ENCODE peak calls at places on chromosomes 4 and X, in eight cellular contexts. V, H, C, F, U, K, X and B are unnamed samples.

GRCh38 chrX:13092455-13092941 is 48.1 kb upstream of the FAM9C start:
- DNase-seq in V (no peak), H (peak; percentile 65), C (no peak), F (no peak), U (no peak), K (no peak), X (peak; percentile 16), B (peak; percentile 71)

GRCh38 chr4:113996599-113997177 is 17.2 kb upstream of the ARSJ start:
- DNase-seq in V (peak; percentile 88), H (no peak), C (no peak), F (no peak), U (peak; percentile 64), K (no peak), X (no peak), B (no peak)

GRCh38 chr4:189265515-189265914 is 675.2 kb upstream of the FRG1 start:
- DNase-seq in V (no peak), H (no peak), C (no peak), F (no peak), U (no peak), K (peak; percentile 1), X (no peak), B (no peak)

GRCh38 chr4:154490589-154491340 is 834 bp downstream of the DCHS2 start:
- DNase-seq in V (peak; percentile 6), H (no peak), C (peak; percentile 43), F (peak; percentile 23), U (no peak), K (no peak), X (peak; percentile 41), B (no peak)

GRCh38 chrX:69080912-69081465 is 84.3 kb downstream of the PJA1 start:
- DNase-seq in V (no peak), H (no peak), C (no peak), F (no peak), U (no peak), K (no peak), X (no peak), B (no peak)

GRCh38 chrX:100048156-100048555 is 361.9 kb downstream of the PCDH19 start:
- DNase-seq in V (no peak), H (no peak), C (no peak), F (no peak), U (no peak), K (no peak), X (no peak), B (no peak)

GRCh38 chrX:77087529-77088169 is 359.5 kb upstream of the FGF16 start:
- DNase-seq in V (peak; percentile 23), H (peak; percentile 24), C (no peak), F (no peak), U (peak; percentile 10), K (no peak), X (peak; percentile 17), B (no peak)

GRCh38 chrX:17564689-17565409 is 172.4 kb upstream of the SCML1 start:
- DNase-seq in V (peak; percentile 60), H (no peak), C (no peak), F (no peak), U (no peak), K (no peak), X (peak; percentile 21), B (no peak)

GRCh38 chrX:63918611-63919010 is 133.6 kb upstream of the ARHGEF9 start:
- DNase-seq in V (peak; percentile 70), H (no peak), C (peak; percentile 67), F (peak; percentile 28), U (no peak), K (no peak), X (no peak), B (no peak)

GRCh38 chrX:84907324-84907946 is 96.2 kb upstream of the APOOL start:
- DNase-seq in V (peak; percentile 35), H (no peak), C (no peak), F (peak; percentile 6), U (peak; percentile 5), K (no peak), X (no peak), B (no peak)

GRCh38 chrX:124994404-124994803 is 325.3 kb upstream of the TEX13C start:
- DNase-seq in V (no peak), H (no peak), C (no peak), F (no peak), U (no peak), K (no peak), X (no peak), B (no peak)

GRCh38 chr4:6435010-6435409 is 37.4 kb downstream of the PPP2R2C start:
- DNase-seq in V (peak; percentile 8), H (no peak), C (no peak), F (no peak), U (no peak), K (no peak), X (no peak), B (no peak)

GRCh38 chrX:26918633-26919032 is 544.5 kb downstream of the PPP4R3C start:
- DNase-seq in V (peak; percentile 42), H (no peak), C (peak; percentile 40), F (peak; percentile 16), U (no peak), K (no peak), X (no peak), B (no peak)

GRCh38 chr4:74431113-74431826 is 13.7 kb upstream of the AREG start:
- DNase-seq in V (no peak), H (no peak), C (no peak), F (peak; percentile 17), U (no peak), K (no peak), X (no peak), B (no peak)

GRCh38 chrX:101708180-101708579 is 48.5 kb upstream of the ARMCX2 start:
- DNase-seq in V (peak; percentile 38), H (no peak), C (no peak), F (no peak), U (peak; percentile 1), K (no peak), X (no peak), B (no peak)

GRCh38 chr4:54484361-54484760 is 173.4 kb upstream of the KIT start:
- DNase-seq in V (no peak), H (no peak), C (no peak), F (no peak), U (no peak), K (no peak), X (no peak), B (no peak)

GRCh38 chrX:133337250-133337649 is 78.0 kb downstream of the GPC4 start:
- DNase-seq in V (no peak), H (peak; percentile 58), C (no peak), F (no peak), U (no peak), K (no peak), X (no peak), B (no peak)

DNA sequence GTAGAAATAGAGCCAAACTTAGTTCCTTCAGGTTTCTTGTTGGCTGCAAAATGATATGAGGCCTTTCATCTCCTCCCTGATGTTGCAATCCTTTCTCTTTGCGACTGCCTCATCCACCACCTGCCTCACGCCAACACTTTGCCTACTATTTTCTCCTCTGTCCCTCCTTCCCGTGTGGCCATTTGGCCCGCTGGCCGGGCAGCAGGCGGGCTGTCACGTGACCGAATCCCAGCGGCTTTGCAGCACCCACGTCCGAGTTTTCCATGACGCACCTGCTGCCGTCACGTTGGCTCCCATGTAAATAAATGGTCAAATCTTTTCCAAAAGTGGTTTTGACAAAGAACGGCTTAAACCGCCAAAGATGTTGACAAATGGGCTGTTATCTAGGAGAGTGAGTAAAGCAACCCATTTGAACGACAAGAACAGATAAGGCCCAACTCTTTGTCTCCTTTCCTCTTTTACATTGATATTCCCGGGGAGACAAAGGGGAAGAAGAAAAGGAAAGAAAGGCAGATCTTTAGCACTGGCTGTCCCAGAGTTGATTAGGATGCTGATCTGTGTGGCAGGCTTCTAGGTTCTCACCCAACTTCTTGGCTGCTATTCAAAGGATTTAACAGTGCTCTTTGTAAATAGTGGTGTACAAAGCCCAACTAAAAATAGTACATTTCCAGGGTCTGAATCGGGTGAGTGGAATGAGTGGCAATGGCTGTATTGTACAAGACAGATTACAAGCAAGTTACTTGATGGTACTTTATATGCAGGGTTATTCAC is 174.2 kb upstream of the JADE1 start:
- DNase-seq in V (no peak), H (no peak), C (no peak), F (peak; percentile 51), U (peak; percentile 55), K (peak; percentile 42), X (peak; percentile 55), B (no peak)
- H3K27ac ChIP-seq in V (no peak overlapping the region), H (no peak overlapping the region), C (no peak overlapping the region), F (peak overlapping the region; percentile 18), U (no peak overlapping the region), K (no peak overlapping the region), X (peak overlapping the region; percentile 54), B (no peak overlapping the region)

GRCh38 chr4:102504941-102505340 is 3.8 kb downstream of the NFKB1 start:
- DNase-seq in V (no peak), H (no peak), C (no peak), F (no peak), U (no peak), K (no peak), X (no peak), B (no peak)

GRCh38 chr4:102503831-102504786 is 3.0 kb downstream of the NFKB1 start:
- DNase-seq in V (no peak), H (no peak), C (no peak), F (no peak), U (no peak), K (no peak), X (no peak), B (no peak)

GRCh38 chr4:102501176-102501634 is at the start of gene NFKB1:
- DNase-seq in V (peak; percentile 84), H (peak; percentile 69), C (peak; percentile 62), F (peak; percentile 78), U (peak; percentile 89), K (peak; percentile 44), X (peak; percentile 63), B (peak; percentile 84)

GRCh38 chr4:102501635-102502382 is 650 bp downstream of the NFKB1 start:
- DNase-seq in V (peak; percentile 87), H (peak; percentile 81), C (peak; percentile 88), F (peak; percentile 74), U (peak; percentile 76), K (peak; percentile 61), X (peak; percentile 80), B (peak; percentile 47)

GRCh38 chr4:102503301-102503746 is 2.2 kb downstream of the NFKB1 start:
- DNase-seq in V (no peak), H (no peak), C (no peak), F (no peak), U (no peak), K (no peak), X (no peak), B (no peak)
- H3K4me3 ChIP-seq in V (peak overlapping the region; percentile 99), H (peak overlapping the region; percentile 69), C (no peak overlapping the region), F (peak overlapping the region; percentile 58), U (no peak overlapping the region), K (peak overlapping the region; percentile 81), X (peak overlapping the region; percentile 84), B (peak overlapping the region; percentile 97)

DNA sequence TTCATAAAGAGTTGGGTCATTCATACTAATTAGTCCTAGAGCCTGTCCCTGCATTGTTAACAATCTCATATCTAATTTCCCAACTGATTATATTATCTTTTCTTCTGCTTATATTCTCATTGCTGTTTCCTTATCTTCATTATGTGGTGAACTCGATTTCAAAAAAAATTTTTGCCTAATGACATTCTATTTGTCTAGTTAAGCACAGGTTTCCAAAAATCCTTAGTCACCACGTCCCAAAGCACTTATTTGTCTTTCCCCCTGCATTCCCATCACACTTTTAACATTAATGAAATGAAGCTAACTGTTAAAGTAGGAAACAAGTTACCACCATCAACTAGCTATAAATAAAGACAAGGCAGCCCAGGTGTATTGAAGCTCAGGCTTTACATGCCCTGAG is 131.1 kb downstream of the IQCM start:
- DNase-seq in V (no peak), H (no peak), C (no peak), F (no peak), U (no peak), K (no peak), X (no peak), B (no peak)
- H3K36me3 ChIP-seq in V (no peaks in the 10 kb centered on the region), H (no peaks in the 10 kb centered on the region), C (no peaks in the 10 kb centered on the region), F (no peaks in the 10 kb centered on the region), U (no peaks in the 10 kb centered on the region), K (no peaks in the 10 kb centered on the region), X (no peaks in the 10 kb centered on the region), B (no peaks in the 10 kb centered on the region)

GRCh38 chr4:44146516-44146915 is 302.1 kb downstream of the KCTD8 start:
- DNase-seq in V (no peak), H (no peak), C (no peak), F (no peak), U (no peak), K (no peak), X (no peak), B (no peak)
- H3K27ac ChIP-seq in V (no peak overlapping the region), H (no peak overlapping the region), C (no peak overlapping the region), F (no peak overlapping the region), U (no peak overlapping the region), K (no peak overlapping the region), X (no peak overlapping the region), B (no peak overlapping the region)